ENCODE peak calls at places on chromosomes 16 and 17, in five cellular contexts. C is prostate gland, H is mammary epithelial cell, M is right lobe of liver, G is lung. F is an unnamed sample. For H3K4me1, the result is how much of the 10 kb centered on the place peaks cover.

GRCh38 chr16:83348991-83349390 is 458.8 kb upstream of the HSBP1 start:
- DNase-seq in G (no peak), M (no peak), C (no peak), H (no peak), F (no peak)

GRCh38 chr17:63277629-63278028 is 168.5 kb downstream of the CYB561 start:
- DNase-seq in M (no peak), H (no peak), C (no peak), G (no peak), F (no peak)

GRCh38 chr16:19883296-19883951 is 1.2 kb downstream of the GPRC5B start:
- DNase-seq in C (no peak), H (no peak), M (no peak), G (no peak), F (no peak)

GRCh38 chr16:84957192-84957591 is 54.1 kb downstream of the ZDHHC7 start:
- DNase-seq in G (no peak), M (no peak), C (no peak), H (no peak), F (no peak)

GRCh38 chr16:47734987-47735594 is 274.0 kb downstream of the PHKB start:
- DNase-seq in H (no peak), G (peak), C (peak), M (peak), F (no peak)

GRCh38 chr16:20735504-20735903 is 6.1 kb downstream of the THUMPD1 start:
- DNase-seq in C (no peak), M (no peak), G (no peak), H (no peak), F (no peak)

GRCh38 chr16:50234771-50235556 is 31.4 kb upstream of the ADCY7 start:
- DNase-seq in C (no peak), H (peak), M (no peak), G (no peak), F (no peak)

GRCh38 chr16:61323456-61323855 is 712.8 kb downstream of the CDH8 start:
- DNase-seq in C (no peak), M (no peak), H (peak), G (no peak), F (no peak)

GRCh38 chr17:45706033-45706432 is 78.1 kb upstream of the CRHR1 start:
- DNase-seq in G (no peak), C (no peak), M (no peak), H (no peak), F (no peak)

GRCh38 chr16:62940573-62940972 is 904.3 kb upstream of the CDH8 start:
- DNase-seq in G (no peak), H (no peak), C (no peak), M (no peak), F (no peak)

GRCh38 chr17:83091257-83092141 is 12.1 kb downstream of the METRNL start:
- DNase-seq in M (no peak), G (peak), C (peak), H (no peak), F (no peak)

GRCh38 chr16:58032710-58033293 is 7.2 kb downstream of the MMP15 start:
- DNase-seq in M (peak), C (no peak), H (no peak), G (peak), F (no peak)

GRCh38 chr17:77815127-77815905 is 143.2 kb upstream of the TNRC6C start:
- DNase-seq in H (no peak), C (no peak), M (no peak), G (no peak), F (no peak)

GRCh38 chr17:35879748-35880654 is at the start of gene CCL5:
- DNase-seq in M (no peak), H (peak), C (no peak), G (no peak), F (peak)

GRCh38 chr16:30095166-30096078 is 591 bp downstream of the YPEL3 start:
- DNase-seq in H (no peak), M (no peak), C (no peak), G (no peak), F (no peak)

GRCh38 chr17:57207396-57207795 is 48.9 kb upstream of the MSI2 start:
- DNase-seq in H (no peak), M (no peak), C (no peak), G (no peak), F (no peak)

GRCh38 chr17:78958556-78959191 is 21.0 kb downstream of the LGALS3BP start:
- DNase-seq in G (no peak), M (no peak), H (no peak), C (no peak), F (no peak)

GRCh38 chr17:29592850-29593545 is at the start of gene ANKRD13B:
- DNase-seq in H (no peak), C (no peak), G (no peak), M (peak), F (peak)

GRCh38 chr16:64893386-64893785 is 228.5 kb downstream of the CDH11 start:
- DNase-seq in H (no peak), M (no peak), C (no peak), G (no peak), F (no peak)

GRCh38 chr16:12565423-12565822 is 238.3 kb downstream of the CPPED1 start:
- DNase-seq in M (no peak), G (no peak), H (no peak), C (no peak), F (no peak)

GRCh38 chr16:66619534-66620418 is 15.3 kb downstream of the CMTM3 start:
- DNase-seq in H (peak), C (no peak), G (no peak), M (no peak), F (no peak)

GRCh38 chr17:67469208-67469980 is 92.3 kb downstream of the PITPNC1 start:
- DNase-seq in H (no peak), C (peak), M (no peak), G (no peak), F (no peak)

GRCh38 chr17:29909604-29910003 is 20.4 kb downstream of the SSH2 start:
- DNase-seq in G (no peak), M (no peak), C (no peak), H (peak), F (no peak)

GRCh38 chr16:67661101-67661661 is 421 bp downstream of the PARD6A start:
- DNase-seq in M (no peak), G (no peak), H (peak), C (no peak), F (no peak)

GRCh38 chr17:31266042-31266441 is 31.0 kb downstream of the OMG start:
- DNase-seq in H (no peak), M (no peak), C (no peak), G (no peak), F (no peak)

GRCh38 chr17:57677858-57678257 is 67.2 kb downstream of the CCDC182 start:
- DNase-seq in H (no peak), G (no peak), C (no peak), M (no peak), F (no peak)

GRCh38 chr16:7185689-7186088 is 147.0 kb upstream of the RBFOX1 start:
- DNase-seq in H (peak), M (no peak), G (no peak), C (no peak), F (no peak)

GRCh38 chr16:83187404-83187803 is 560.6 kb downstream of the CDH13 start:
- DNase-seq in H (peak), C (no peak), G (no peak), M (no peak), F (no peak)

GRCh38 chr17:559699-560378 is 154.8 kb downstream of the VPS53 start:
- DNase-seq in G (peak), M (no peak), H (peak), C (no peak), F (no peak)

GRCh38 chr17:56658648-56659047 is 65.1 kb downstream of the NOG start:
- DNase-seq in H (no peak), C (no peak), M (no peak), G (no peak), F (no peak)

GRCh38 chr16:81932668-81933067 is 78.6 kb downstream of the SDR42E1 start:
- DNase-seq in C (no peak), G (no peak), M (no peak), H (no peak), F (no peak)

GRCh38 chr17:42517516-42517915 is 18.5 kb upstream of the NAGLU start:
- DNase-seq in C (peak), M (peak), G (peak), H (peak), F (peak)
- H3K4me1 ChIP-seq in C (under half), M (under half), G (under half), H (under half), F (under half)

GRCh38 chr17:47225436-47225858 is 16.3 kb downstream of the MYL4 start:
- DNase-seq in G (peak), M (peak), C (peak), H (peak), F (no peak)

GRCh38 chr17:47224971-47225370 is 15.8 kb downstream of the MYL4 start:
- DNase-seq in C (no peak), H (no peak), M (no peak), G (no peak), F (no peak)

GRCh38 chr17:47229535-47230443 is 20.6 kb downstream of the MYL4 start:
- DNase-seq in M (peak), C (peak), H (peak), G (peak), F (peak)

GRCh38 chr17:47225911-47226688 is 17.0 kb downstream of the MYL4 start:
- DNase-seq in C (no peak), M (no peak), H (no peak), G (no peak), F (no peak)

DNA sequence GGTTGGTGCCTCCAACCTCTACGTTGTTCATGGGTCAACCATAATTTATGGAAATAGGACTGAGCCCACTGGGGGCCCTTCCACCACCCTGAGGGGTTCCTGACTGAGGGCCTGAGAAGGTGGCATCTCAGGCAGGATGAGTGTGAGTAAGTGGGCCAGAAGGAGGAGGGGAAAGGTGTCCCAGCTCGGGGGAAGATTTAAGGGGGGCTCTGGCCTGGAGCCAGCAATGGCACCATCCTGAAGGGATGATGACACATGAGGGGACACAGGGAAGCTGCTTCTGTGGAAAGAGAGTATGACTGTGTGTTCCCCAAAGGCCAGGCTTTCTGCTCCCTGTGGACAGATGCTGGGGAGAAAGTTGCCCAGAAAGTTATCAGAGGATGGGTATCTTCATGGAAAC is 18.7 kb downstream of the MYL4 start:
- DNase-seq in H (no peak), G (no peak), M (no peak), C (no peak), F (no peak)
- H3K4me1 ChIP-seq in H (under half), G (under half), M (under half), C (under half), F (under half)

GRCh38 chr16:56980792-56981724 is 8.3 kb upstream of the NLRC5 start:
- DNase-seq in C (no peak), H (no peak), M (no peak), G (no peak), F (no peak)
- H3K4me1 ChIP-seq in C (under half), H (under half), M (under half), G (under half), F (under half)

DNA sequence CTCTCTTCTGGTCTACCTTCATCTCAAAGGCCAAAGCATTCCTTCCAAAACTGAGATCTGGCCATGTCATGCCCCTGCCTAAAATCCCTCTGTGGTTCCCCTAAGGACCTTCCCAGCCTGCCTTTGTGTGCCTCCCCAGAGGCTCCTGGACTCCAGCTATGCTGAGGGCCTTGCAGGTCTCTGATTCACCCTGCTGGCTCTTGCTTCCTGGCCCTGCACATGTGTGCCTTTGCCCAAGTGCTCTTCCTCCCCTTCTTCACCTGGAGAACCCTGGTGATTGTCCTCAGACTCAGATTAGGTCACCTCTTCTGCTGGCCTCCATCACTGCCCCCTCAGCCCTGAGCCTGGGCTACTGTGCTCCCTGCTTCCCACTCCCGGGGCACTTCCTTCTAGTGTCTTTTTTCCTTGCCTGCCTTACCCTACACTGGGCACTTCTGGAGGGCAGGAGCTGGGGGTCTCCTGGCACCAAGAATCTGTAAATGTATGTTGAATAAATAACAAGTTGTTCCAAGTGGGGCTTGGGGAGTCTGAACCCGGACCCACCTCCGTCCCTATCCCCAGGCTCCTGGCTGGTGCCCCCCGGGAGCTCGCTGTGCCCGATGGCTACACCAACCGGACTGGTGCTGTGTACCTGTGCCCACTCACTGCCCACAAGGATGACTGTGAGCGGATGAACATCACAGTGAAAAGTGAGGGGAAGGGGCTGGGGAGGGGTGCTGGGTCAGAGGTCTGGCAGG is 7.8 kb downstream of the ITGA3 start:
- DNase-seq in M (no peak), G (no peak), C (no peak), H (peak), F (no peak)
- H3K4me1 ChIP-seq in M (under half), G (under half), C (under half), H (half or more), F (under half)

GRCh38 chr17:74748529-74749261 is at the start of gene NHERF1:
- DNase-seq in H (peak), M (peak), G (peak), C (peak), F (peak)

GRCh38 chr17:74746922-74747321 is 1.5 kb upstream of the NHERF1 start:
- DNase-seq in G (no peak), C (no peak), M (no peak), H (no peak), F (no peak)

GRCh38 chr17:74750039-74750326 is 1.6 kb downstream of the NHERF1 start:
- DNase-seq in M (no peak), C (no peak), H (no peak), G (no peak), F (no peak)

GRCh38 chr17:74749262-74750038 is 1.0 kb downstream of the NHERF1 start:
- DNase-seq in M (no peak), H (no peak), G (no peak), C (no peak), F (no peak)

GRCh38 chr17:74748279-74748528 is 224 bp upstream of the NHERF1 start:
- DNase-seq in C (no peak), G (no peak), H (no peak), M (no peak), F (no peak)
- H3K4me1 ChIP-seq in C (under half), G (under half), H (under half), M (under half), F (half or more)

GRCh38 chr17:76497979-76498885 is 3.0 kb downstream of the RHBDF2 start:
- DNase-seq in G (peak), H (peak), C (peak), M (peak), F (no peak)

GRCh38 chr17:76498886-76499667 is 2.1 kb downstream of the RHBDF2 start:
- DNase-seq in H (peak), G (no peak), C (no peak), M (no peak), F (no peak)

GRCh38 chr17:76495663-76496400 is 5.4 kb downstream of the RHBDF2 start:
- DNase-seq in G (no peak), M (no peak), H (no peak), C (no peak), F (no peak)

GRCh38 chr17:76497699-76497978 is 3.6 kb downstream of the RHBDF2 start:
- DNase-seq in H (no peak), M (no peak), C (no peak), G (no peak), F (no peak)

DNA sequence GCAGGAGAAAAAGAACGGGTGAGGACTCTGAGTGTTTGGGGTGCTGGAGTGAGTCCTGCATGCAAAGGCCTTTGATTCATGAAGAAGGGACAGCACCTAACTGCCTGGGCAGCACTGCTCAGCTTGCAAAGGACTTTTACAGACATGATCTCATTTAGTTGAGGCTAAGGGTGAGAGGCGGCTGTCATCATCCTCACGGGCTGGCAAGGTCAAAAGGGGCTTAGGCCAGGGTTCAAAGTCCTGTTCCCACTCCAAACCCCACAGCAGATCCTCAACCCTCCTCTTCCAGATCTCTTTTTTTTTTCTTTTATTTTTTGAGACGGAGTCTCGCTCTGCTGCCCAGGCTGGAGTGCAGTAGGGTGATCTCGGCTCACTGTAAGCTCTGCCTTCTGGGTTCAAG is 4.8 kb downstream of the RHBDF2 start:
- DNase-seq in G (no peak), C (no peak), H (no peak), M (no peak), F (no peak)
- H3K4me1 ChIP-seq in G (under half), C (under half), H (under half), M (under half), F (half or more)